ENCODE peak calls at places on chromosome 1, in nine cellular contexts. M, B, C, R, Q, U, Z, N and D are unnamed samples.

GRCh38 chr1:168234846-168235547 is 9.2 kb downstream of the SFT2D2 start:
- DNase-seq in R (peak), U (no peak), N (peak), B (peak), Z (peak), M (peak), Q (no peak), C (peak), D (peak)

GRCh38 chr1:238005116-238005515 is 114.4 kb upstream of the ZP4 start:
- DNase-seq in M (no peak), N (no peak), R (no peak), Q (no peak), C (no peak), U (no peak), B (peak), Z (no peak), D (no peak)

GRCh38 chr1:217188280-217189235 is 442.3 kb downstream of the GPATCH2 start:
- DNase-seq in C (no peak), Q (no peak), U (no peak), R (no peak), Z (no peak), B (no peak), N (no peak), M (no peak), D (no peak)

GRCh38 chr1:205926213-205926612 is 17.0 kb downstream of the SLC26A9 start:
- DNase-seq in M (no peak), Z (peak), R (no peak), B (peak), N (no peak), Q (no peak), U (no peak), C (no peak), D (no peak)

GRCh38 chr1:180927348-180927747 is 14.7 kb downstream of the KIAA1614 start:
- DNase-seq in B (no peak), N (no peak), R (no peak), U (no peak), C (no peak), M (no peak), Z (no peak), Q (no peak), D (no peak)

GRCh38 chr1:207172885-207173284 is 68.9 kb downstream of the C4BPA start:
- DNase-seq in U (no peak), B (peak), Z (no peak), C (no peak), R (no peak), M (no peak), Q (no peak), N (no peak), D (peak)

GRCh38 chr1:212743901-212744475 is 44.3 kb upstream of the BATF3 start:
- DNase-seq in Q (no peak), U (no peak), M (no peak), R (peak), B (no peak), Z (no peak), C (no peak), N (no peak), D (no peak)

GRCh38 chr1:227869281-227869842 is 53.9 kb downstream of the PRSS38 start:
- DNase-seq in Q (no peak), Z (no peak), U (no peak), R (no peak), B (no peak), C (no peak), M (no peak), N (no peak), D (no peak)

GRCh38 chr1:59999746-60000145 is 73.2 kb upstream of the CYP2J2 start:
- DNase-seq in C (no peak), N (no peak), Z (no peak), U (no peak), R (no peak), Q (no peak), M (no peak), B (no peak), D (no peak)